ENCODE peak calls at places on chromosomes 3 and 15, in ten cellular contexts. J, V, R, N, X, T, Z, S, G and F are unnamed samples.

GRCh38 chr15:80105193-80105984 is 45.9 kb downstream of the ZFAND6 start:
- DNase-seq in J (no peak), V (no peak), R (no peak), N (no peak), X (no peak), T (peak; percentile 67), Z (no peak), S (no peak), G (no peak), F (no peak)

GRCh38 chr3:10950476-10951294 is 41.9 kb upstream of the SLC6A1 start:
- DNase-seq in J (no peak), V (no peak), R (peak; percentile 38), N (no peak), X (no peak), T (peak; percentile 58), Z (peak; percentile 66), S (peak; percentile 54), G (peak; percentile 25), F (peak; percentile 54)

GRCh38 chr3:122694966-122695365 is 14.3 kb downstream of the PARP14 start:
- DNase-seq in J (no peak), V (no peak), R (no peak), N (no peak), X (no peak), T (no peak), Z (no peak), S (no peak), G (no peak), F (peak; percentile 29)

GRCh38 chr15:42349178-42349577 is 10.1 kb upstream of the CAPN3 start:
- DNase-seq in J (no peak), V (no peak), R (no peak), N (no peak), X (no peak), T (peak; percentile 35), Z (no peak), S (no peak), G (no peak), F (no peak)

GRCh38 chr3:54970895-54971294 is 43.0 kb upstream of the LRTM1 start:
- DNase-seq in J (no peak), V (no peak), R (no peak), N (no peak), X (no peak), T (peak; percentile 67), Z (no peak), S (no peak), G (no peak), F (no peak)

GRCh38 chr3:16239776-16240175 is 25.0 kb downstream of the DPH3 start:
- DNase-seq in J (no peak), V (no peak), R (no peak), N (no peak), X (no peak), T (no peak), Z (no peak), S (peak; percentile 34), G (no peak), F (no peak)

GRCh38 chr3:30567139-30567753 is 39.2 kb upstream of the TGFBR2 start:
- DNase-seq in J (no peak), V (no peak), R (peak; percentile 16), N (no peak), X (no peak), T (no peak), Z (peak; percentile 49), S (no peak), G (no peak), F (no peak)

GRCh38 chr15:41331281-41331680 is 1.1 kb downstream of the OIP5 start:
- DNase-seq in J (no peak), V (no peak), R (no peak), N (no peak), X (no peak), T (no peak), Z (no peak), S (peak; percentile 2), G (no peak), F (no peak)

GRCh38 chr3:74137790-74138189 is 476.7 kb downstream of the CNTN3 start:
- DNase-seq in J (no peak), V (no peak), R (no peak), N (no peak), X (no peak), T (no peak), Z (no peak), S (no peak), G (no peak), F (no peak)

GRCh38 chr3:74145277-74145676 is 469.2 kb downstream of the CNTN3 start:
- DNase-seq in J (no peak), V (no peak), R (no peak), N (no peak), X (no peak), T (no peak), Z (no peak), S (no peak), G (no peak), F (no peak)

GRCh38 chr3:74135808-74136207 is 478.7 kb downstream of the CNTN3 start:
- DNase-seq in J (no peak), V (no peak), R (no peak), N (no peak), X (no peak), T (no peak), Z (no peak), S (no peak), G (no peak), F (no peak)

GRCh38 chr3:74139648-74140047 is 474.8 kb downstream of the CNTN3 start:
- DNase-seq in J (no peak), V (no peak), R (peak; percentile 4), N (no peak), X (no peak), T (no peak), Z (peak; percentile 48), S (peak; percentile 27), G (no peak), F (no peak)
- TF ChIP-seq CTCF in J (no peak), V (no peak), R (no peak), N (no peak), X (no peak), T (no peak), Z (peak; percentile 68), S (peak; percentile 48), G (no peak), F (no peak)

GRCh38 chr15:48976444-48977088 is 12.8 kb upstream of the SHC4 start:
- DNase-seq in J (no peak), V (no peak), R (no peak), N (no peak), X (no peak), T (no peak), Z (no peak), S (no peak), G (peak; percentile 10), F (no peak)

GRCh38 chr15:48978638-48979037 is 14.9 kb upstream of the SHC4 start:
- DNase-seq in J (no peak), V (no peak), R (no peak), N (no peak), X (no peak), T (no peak), Z (no peak), S (no peak), G (no peak), F (no peak)

GRCh38 chr15:48975713-48976419 is 12.1 kb upstream of the SHC4 start:
- DNase-seq in J (peak; percentile 72), V (peak; percentile 78), R (peak; percentile 90), N (peak; percentile 76), X (peak; percentile 25), T (peak; percentile 77), Z (peak; percentile 92), S (peak; percentile 95), G (peak; percentile 88), F (peak; percentile 91)

GRCh38 chr15:48972750-48973503 is 9.2 kb upstream of the SHC4 start:
- DNase-seq in J (no peak), V (no peak), R (no peak), N (no peak), X (no peak), T (no peak), Z (no peak), S (no peak), G (no peak), F (no peak)

DNA sequence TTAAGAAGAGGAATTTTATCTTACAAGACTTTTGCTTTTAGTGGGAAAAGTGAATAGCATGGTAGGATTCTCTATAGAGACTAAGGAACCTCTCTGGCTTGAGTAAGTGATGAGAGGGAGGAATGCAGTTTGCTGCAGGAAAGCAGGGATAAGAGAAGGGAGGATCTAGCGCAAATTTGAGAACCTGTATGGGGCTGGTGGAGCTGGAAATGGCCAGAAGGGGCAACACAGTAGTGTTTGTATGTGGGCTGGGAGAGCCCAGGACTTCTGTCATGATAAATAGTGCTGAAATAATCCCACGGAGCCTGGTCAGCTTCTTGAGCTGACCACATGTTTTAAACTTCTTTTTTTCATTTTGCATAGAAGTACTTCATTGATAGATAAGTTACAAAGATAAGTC is 11.1 kb upstream of the SHC4 start:
- DNase-seq in J (no peak), V (no peak), R (peak; percentile 54), N (no peak), X (no peak), T (no peak), Z (peak; percentile 61), S (peak; percentile 64), G (no peak), F (no peak)
- TF ChIP-seq CTCF in J (no peak), V (no peak), R (peak; percentile 22), N (no peak), X (peak; percentile 10), T (peak; percentile 11), Z (no peak), S (peak; percentile 28), G (no peak), F (no peak)

GRCh38 chr3:126956361-126956760 is 26.6 kb upstream of the PLXNA1 start:
- DNase-seq in J (no peak), V (peak; percentile 29), R (no peak), N (no peak), X (no peak), T (no peak), Z (no peak), S (no peak), G (no peak), F (no peak)

GRCh38 chr3:126954141-126954845 is 28.6 kb upstream of the PLXNA1 start:
- DNase-seq in J (no peak), V (no peak), R (no peak), N (no peak), X (no peak), T (no peak), Z (no peak), S (no peak), G (no peak), F (peak; percentile 60)

GRCh38 chr3:126952983-126953660 is 29.8 kb upstream of the PLXNA1 start:
- DNase-seq in J (no peak), V (no peak), R (no peak), N (no peak), X (no peak), T (no peak), Z (no peak), S (no peak), G (no peak), F (no peak)

GRCh38 chr3:126956866-126957650 is 25.9 kb upstream of the PLXNA1 start:
- DNase-seq in J (no peak), V (peak; percentile 7), R (no peak), N (peak; percentile 17), X (no peak), T (no peak), Z (no peak), S (no peak), G (no peak), F (no peak)

DNA sequence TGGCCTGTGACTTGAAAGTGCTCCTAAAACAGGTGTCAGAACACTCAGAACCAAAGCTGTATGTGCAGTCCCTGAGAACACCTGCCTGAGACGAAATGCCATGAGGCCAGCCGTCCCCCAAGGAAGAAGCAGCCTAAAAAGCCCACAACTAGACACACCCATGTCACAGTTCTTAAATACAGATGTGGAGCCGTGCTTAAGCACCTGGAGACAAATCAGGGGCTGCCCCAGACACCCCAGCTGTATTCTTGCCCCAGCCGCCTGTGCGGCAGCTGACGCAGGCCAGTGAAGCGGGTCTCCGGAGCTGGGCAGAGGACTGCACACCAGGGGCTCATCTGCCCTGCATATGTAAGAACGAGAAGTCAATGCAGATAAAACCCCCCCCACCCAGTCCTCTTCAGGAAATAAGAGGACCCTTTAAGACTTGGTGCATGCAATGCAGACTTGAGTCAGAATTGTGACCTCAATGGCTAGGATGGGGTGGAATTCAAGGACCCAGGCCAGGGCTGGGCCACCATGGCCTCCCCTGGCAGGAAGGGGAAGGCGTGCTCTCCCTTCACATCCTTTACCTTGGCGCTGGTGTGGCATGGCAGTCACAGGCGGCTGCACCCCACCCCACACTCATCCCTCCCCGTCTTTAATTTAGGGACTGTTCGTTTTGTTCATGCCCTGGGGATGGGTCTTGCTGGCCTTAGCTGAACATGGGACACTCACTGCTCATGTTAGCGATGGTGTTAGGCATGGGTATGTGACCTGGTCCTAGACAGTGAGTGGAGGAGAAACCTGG is 27.7 kb upstream of the PLXNA1 start:
- DNase-seq in J (no peak), V (no peak), R (no peak), N (no peak), X (no peak), T (no peak), Z (no peak), S (no peak), G (no peak), F (peak; percentile 63)
- TF ChIP-seq CTCF in J (no peak), V (no peak), R (no peak), N (no peak), X (no peak), T (no peak), Z (no peak), S (no peak), G (no peak), F (no peak)

GRCh38 chr3:156761713-156762575 is 64.2 kb upstream of the LEKR1 start:
- DNase-seq in J (no peak), V (no peak), R (no peak), N (no peak), X (no peak), T (peak; percentile 32), Z (no peak), S (no peak), G (no peak), F (no peak)
- TF ChIP-seq CTCF in J (no peak), V (no peak), R (no peak), N (no peak), X (no peak), T (no peak), Z (peak; percentile 7), S (no peak), G (no peak), F (no peak)